ENCODE peak calls at places on chromosomes 13 and 19, in ten cellular contexts. I is cardiac fibroblast; V is small intestine; B is neural progenitor cell; S is HFF-Myc; C is adipocyte; K is CD8-positive, alpha-beta memory T cell; P is prostate gland; Q is mucosa of descending colon; A is colonic mucosa. D is an unnamed sample.

GRCh38 chr19:11662278-11662677 is 65.0 kb downstream of the ZNF627 start:
- DNase-seq in V (no peak), C (no peak), K (no peak), B (no peak), S (no peak), P (no peak), Q (no peak), I (no peak), A (no peak), D (no peak)

GRCh38 chr19:57348136-57348535 is 2.9 kb upstream of the ZNF304 start:
- DNase-seq in P (no peak), V (no peak), Q (no peak), B (no peak), K (no peak), I (peak; percentile 60), A (no peak), C (peak; percentile 40), S (no peak), D (no peak)

GRCh38 chr19:11338164-11338563 is 1.3 kb downstream of the RAB3D start:
- DNase-seq in K (no peak), S (no peak), Q (no peak), I (no peak), C (no peak), P (no peak), V (peak; percentile 56), B (no peak), A (peak; percentile 70), D (no peak)

GRCh38 chr19:30667227-30667626 is 295.0 kb downstream of the ZNF536 start:
- DNase-seq in A (no peak), S (no peak), Q (no peak), P (no peak), C (no peak), V (no peak), I (no peak), K (no peak), B (no peak), D (no peak)

GRCh38 chr13:44629465-44630183 is 53.5 kb upstream of the TSC22D1 start:
- DNase-seq in A (no peak), P (no peak), S (no peak), I (peak; percentile 87), K (no peak), V (no peak), Q (no peak), B (no peak), C (peak; percentile 75), D (no peak)

GRCh38 chr19:13925990-13926389 is 12.2 kb downstream of the PODNL1 start:
- DNase-seq in P (no peak), C (no peak), Q (no peak), S (no peak), K (no peak), B (no peak), V (no peak), I (no peak), A (no peak), D (no peak)

GRCh38 chr13:110471833-110472162 is 89.7 kb downstream of the RAB20 start:
- DNase-seq in I (peak; percentile 22), S (no peak), V (no peak), K (no peak), A (peak; percentile 57), C (no peak), P (no peak), Q (peak; percentile 38), B (no peak), D (peak; percentile 20)

GRCh38 chr19:53824134-53824611 is at the start of gene NLRP12:
- DNase-seq in I (no peak), Q (no peak), A (no peak), V (no peak), C (no peak), P (no peak), S (no peak), B (no peak), K (no peak), D (no peak)

DNA sequence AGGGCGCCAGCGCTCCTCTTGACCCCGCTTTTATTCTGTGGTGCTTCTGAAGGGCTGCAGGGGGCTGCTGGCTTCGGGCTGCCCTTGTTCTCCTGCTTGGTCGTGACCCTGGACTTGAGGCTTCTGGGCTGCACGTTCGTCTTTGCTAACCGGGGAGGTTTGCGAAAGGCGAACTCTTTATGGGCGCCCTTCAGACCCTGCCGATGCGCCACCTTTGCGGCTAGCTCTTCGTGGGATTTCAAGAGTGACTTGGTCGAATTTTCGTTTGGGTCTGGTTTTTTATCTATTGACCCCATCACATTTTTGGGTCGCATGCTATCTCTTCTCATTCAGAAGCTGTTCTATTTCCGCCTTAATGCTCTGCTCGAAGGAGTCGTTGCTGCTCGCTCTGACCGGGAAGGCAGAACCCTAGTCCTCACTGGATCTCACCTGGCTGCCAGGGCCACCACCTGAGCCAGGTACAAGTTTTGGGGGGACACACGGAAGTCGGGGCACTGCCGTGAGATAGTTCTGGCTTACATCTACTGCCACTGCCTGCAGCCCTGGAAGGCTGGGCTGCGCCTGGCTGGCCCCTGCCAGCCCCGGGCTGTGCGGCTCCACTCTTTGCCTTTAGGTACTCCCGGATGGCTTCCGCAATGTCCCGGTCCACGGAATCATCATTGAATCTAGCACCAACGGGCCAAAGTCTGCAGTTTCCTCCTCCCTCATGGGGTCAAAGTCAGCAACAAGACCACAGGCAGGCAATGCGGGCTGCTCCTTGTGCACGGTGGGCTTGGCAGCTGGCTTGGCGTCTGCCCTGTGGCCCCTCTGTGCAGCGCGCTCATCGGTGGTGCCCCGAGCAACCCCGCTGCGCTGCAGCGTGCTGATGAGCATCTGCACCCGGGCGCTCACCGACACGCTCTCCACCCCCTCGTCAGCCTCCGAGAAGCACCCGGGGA is 16.2 kb downstream of the RB1 start:
- DNase-seq in Q (no peak), A (peak; percentile 38), I (no peak), P (no peak), S (no peak), B (no peak), K (no peak), V (peak; percentile 66), C (no peak), D (no peak)
- H3K4me3 ChIP-seq in Q (no peak overlapping the region), A (peak overlapping the region; percentile 26), I (no peak overlapping the region), P (no peak overlapping the region), S (no peak overlapping the region), B (no peak overlapping the region), K (peak overlapping the region; percentile 57), V (peak overlapping the region; percentile 26), C (peak overlapping the region; percentile 63), D (no peak overlapping the region)

GRCh38 chr19:45640849-45641273 is 1.7 kb upstream of the EML2 start:
- DNase-seq in A (peak; percentile 68), K (peak; percentile 58), C (no peak), B (peak; percentile 58), I (no peak), P (no peak), S (no peak), V (no peak), Q (peak; percentile 70), D (no peak)

GRCh38 chr19:45641274-45642105 is 2.3 kb upstream of the EML2 start:
- DNase-seq in V (peak; percentile 92), C (peak; percentile 71), K (peak; percentile 73), B (peak; percentile 93), S (peak; percentile 86), A (peak; percentile 97), I (peak; percentile 84), Q (peak; percentile 91), P (peak; percentile 57), D (peak; percentile 88)

GRCh38 chr19:45643927-45644771 is 5.0 kb upstream of the EML2 start:
- DNase-seq in Q (no peak), I (no peak), B (no peak), V (no peak), K (no peak), P (no peak), S (no peak), C (no peak), A (no peak), D (no peak)

GRCh38 chr19:45645068-45645630 is 6.0 kb upstream of the EML2 start:
- DNase-seq in A (no peak), P (no peak), S (no peak), V (no peak), I (no peak), Q (no peak), K (no peak), C (no peak), B (no peak), D (no peak)

DNA sequence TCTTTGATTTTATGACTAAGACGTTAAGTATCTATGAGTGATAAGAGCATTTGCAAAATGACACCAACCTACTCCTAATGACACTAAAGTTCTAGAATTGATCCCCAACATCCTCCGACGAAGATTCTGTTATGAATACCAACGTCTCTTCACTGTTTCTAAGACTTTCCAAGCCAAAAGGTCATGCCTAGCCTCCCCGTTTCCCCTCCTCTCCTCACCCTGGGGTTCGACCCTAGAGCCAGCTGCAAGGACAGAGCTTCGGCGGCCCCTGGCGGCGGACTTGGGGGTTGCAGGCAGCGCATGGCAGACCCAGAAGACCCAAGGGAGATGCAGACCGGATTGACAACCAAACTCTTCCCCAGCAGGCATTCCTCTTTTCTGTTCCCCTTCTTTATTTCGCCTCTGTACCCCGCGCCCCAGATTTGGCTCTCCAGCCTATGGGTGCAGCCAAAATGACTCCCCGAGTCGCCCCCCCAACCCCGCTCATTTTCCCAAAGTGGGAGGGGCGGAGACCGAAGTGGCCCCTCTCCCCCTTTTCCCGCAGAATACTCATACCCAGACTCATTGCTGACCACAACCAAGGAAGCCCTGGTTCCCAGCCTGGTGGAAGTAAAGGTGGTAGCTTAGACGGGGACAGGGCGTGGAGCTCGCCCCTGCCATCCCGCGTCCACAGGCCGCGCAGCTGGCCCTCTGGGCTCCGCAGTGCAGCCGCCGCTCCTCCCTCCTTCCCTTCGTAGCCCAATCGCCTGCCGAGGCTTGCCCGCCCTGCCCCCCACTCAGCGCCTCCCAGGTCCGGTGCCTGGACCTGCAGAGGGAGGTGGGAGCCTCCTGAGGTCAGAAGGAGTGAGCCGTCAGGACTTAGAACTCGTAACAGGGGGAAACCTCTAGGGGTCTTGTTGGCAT is 4.1 kb upstream of the EML2 start:
- DNase-seq in P (peak; percentile 82), C (peak; percentile 86), S (no peak), I (peak; percentile 87), V (peak; percentile 76), B (peak; percentile 91), K (peak; percentile 89), A (peak; percentile 94), Q (peak; percentile 89), D (peak; percentile 81)
- H3K4me3 ChIP-seq in P (no peak overlapping the region), C (peak overlapping the region; percentile 41), S (no peak overlapping the region), I (no peak overlapping the region), V (no peak overlapping the region), B (peak overlapping the region; percentile 61), K (no peak overlapping the region), A (no peak overlapping the region), Q (no peak overlapping the region), D (no peak overlapping the region)

GRCh38 chr19:37412700-37413099 is 41.8 kb downstream of the ZNF527 start:
- DNase-seq in C (no peak), K (no peak), P (no peak), I (no peak), Q (no peak), V (no peak), S (no peak), B (no peak), A (no peak), D (no peak)

GRCh38 chr19:37413243-37414084 is 42.6 kb downstream of the ZNF527 start:
- DNase-seq in K (no peak), Q (no peak), V (no peak), B (no peak), C (no peak), P (no peak), I (no peak), S (no peak), A (no peak), D (no peak)
- H3K4me3 ChIP-seq in K (peak overlapping the region; percentile 4), Q (no peak overlapping the region), V (no peak overlapping the region), B (no peak overlapping the region), C (peak overlapping the region; percentile 72), P (no peak overlapping the region), I (no peak overlapping the region), S (no peak overlapping the region), A (no peak overlapping the region), D (no peak overlapping the region)

DNA sequence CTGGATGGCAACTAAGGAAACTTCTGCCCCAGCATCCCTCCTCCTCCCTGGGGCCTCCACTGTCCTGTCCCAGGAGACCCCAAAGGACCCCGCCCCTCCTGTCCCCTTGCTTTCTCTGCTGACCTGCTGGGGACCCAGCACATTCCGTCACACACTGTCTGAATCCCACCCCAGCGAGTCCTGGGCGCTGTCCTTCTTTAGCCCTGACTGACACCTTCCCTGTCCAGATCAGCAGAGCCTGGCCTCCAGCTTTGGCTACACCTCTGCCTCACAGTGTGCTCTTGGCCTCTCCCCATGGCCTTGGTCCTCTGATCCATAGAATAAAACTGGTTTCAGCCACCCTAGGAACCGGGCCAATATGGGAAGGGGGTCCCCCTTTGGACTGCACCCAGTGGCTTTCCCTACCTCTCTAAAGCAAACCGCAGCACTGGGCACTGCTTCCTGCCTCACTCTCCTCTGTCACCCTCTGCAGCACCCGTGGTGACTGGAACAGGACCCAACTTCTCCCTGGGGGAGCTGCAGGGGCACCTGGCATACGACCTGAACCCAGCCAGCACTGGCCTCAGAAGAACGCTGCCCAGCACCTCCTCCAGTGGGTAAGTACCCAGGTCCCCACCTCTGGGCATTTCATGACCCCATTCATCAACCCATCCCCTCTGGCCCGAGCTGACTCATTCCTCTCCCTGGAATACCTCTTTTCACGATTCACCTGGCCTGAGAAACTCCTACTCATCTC is 46.4 kb downstream of the SMIM24 start:
- DNase-seq in S (no peak), Q (no peak), A (no peak), V (no peak), C (no peak), K (no peak), P (no peak), B (no peak), I (no peak), D (no peak)
- H3K4me3 ChIP-seq in S (no peak overlapping the region), Q (no peak overlapping the region), A (no peak overlapping the region), V (peak overlapping the region; percentile 45), C (no peak overlapping the region), K (peak overlapping the region; percentile 92), P (no peak overlapping the region), B (peak overlapping the region; percentile 65), I (no peak overlapping the region), D (no peak overlapping the region)